ENCODE peak calls at places on chromosome X, in eight cellular contexts. D is heart right ventricle; Z is lower lobe of right lung; Q is left lung; V is endothelial cell of umbilical vein; M is tibial artery; J is sigmoid colon; N is effector memory CD4-positive, alpha-beta T cell. B is an unnamed sample. For H3K4me1, the result is how much of the 10 kb centered on the place peaks cover.

GRCh38 chrX:6778547-6779231 is 243.8 kb upstream of the VCX3A start:
- DNase-seq in D (no peak), Z (no peak), Q (no peak), V (no peak), M (no peak), J (no peak), N (no peak), B (no peak)

GRCh38 chrX:34341258-34341657 is 209.1 kb upstream of the FAM47A start:
- DNase-seq in D (no peak), Z (no peak), Q (no peak), V (peak), M (no peak), J (no peak), N (no peak), B (no peak)

GRCh38 chrX:150846130-150846529 is 52.3 kb downstream of the CD99L2 start:
- DNase-seq in D (no peak), Z (no peak), Q (no peak), V (no peak), M (no peak), J (no peak), N (no peak), B (no peak)

GRCh38 chrX:30283456-30284200 is 25.6 kb downstream of the NR0B1 start:
- DNase-seq in D (no peak), Z (no peak), Q (no peak), V (peak), M (no peak), J (no peak), N (no peak), B (no peak)

GRCh38 chrX:22220941-22221340 is 51.8 kb upstream of the CBLL2 start:
- DNase-seq in D (no peak), Z (no peak), Q (no peak), V (peak), M (no peak), J (no peak), N (no peak), B (no peak)

GRCh38 chrX:132810488-132810887 is 147.9 kb downstream of the HS6ST2 start:
- DNase-seq in D (no peak), Z (no peak), Q (no peak), V (no peak), M (no peak), J (no peak), N (no peak), B (no peak)

GRCh38 chrX:5402461-5402860 is 826.2 kb downstream of the NLGN4X start:
- DNase-seq in D (no peak), Z (no peak), Q (no peak), V (no peak), M (no peak), J (no peak), N (no peak), B (no peak)

GRCh38 chrX:134990475-134991473 is at the start of gene SMIM10:
- DNase-seq in D (peak), Z (peak), Q (peak), V (peak), M (peak), J (peak), N (no peak), B (peak)

GRCh38 chrX:120562569-120562926 is 1.8 kb upstream of the CUL4B start:
- DNase-seq in D (peak), Z (no peak), Q (no peak), V (peak), M (no peak), J (no peak), N (no peak), B (no peak)

GRCh38 chrX:110741213-110741796 is 54.3 kb downstream of the CHRDL1 start:
- DNase-seq in D (no peak), Z (no peak), Q (no peak), V (no peak), M (no peak), J (no peak), N (no peak), B (no peak)

GRCh38 chrX:122113376-122113775 is 1066.0 kb downstream of the GLUD2 start:
- DNase-seq in D (no peak), Z (no peak), Q (no peak), V (no peak), M (no peak), J (no peak), N (no peak), B (no peak)

GRCh38 chrX:83008415-83008814 is 499.7 kb upstream of the POU3F4 start:
- DNase-seq in D (no peak), Z (no peak), Q (no peak), V (no peak), M (no peak), J (no peak), N (no peak), B (no peak)

GRCh38 chrX:17860179-17860780 is 818 bp downstream of the RAI2 start:
- DNase-seq in D (no peak), Z (no peak), Q (no peak), V (peak), M (no peak), J (peak), N (no peak), B (peak)

GRCh38 chrX:17597836-17598434 is 139.4 kb upstream of the SCML1 start:
- DNase-seq in D (peak), Z (peak), Q (peak), V (peak), M (peak), J (peak), N (no peak), B (peak)

GRCh38 chrX:97622111-97622510 is 738.4 kb downstream of the RPA4 start:
- DNase-seq in D (no peak), Z (no peak), Q (no peak), V (no peak), M (no peak), J (no peak), N (no peak), B (no peak)

GRCh38 chrX:71910526-71911022 is at the start of gene NHSL2:
- DNase-seq in D (peak), Z (peak), Q (no peak), V (no peak), M (peak), J (peak), N (no peak), B (peak)

GRCh38 chrX:12865359-12865758 is 1.5 kb upstream of the TLR7 start:
- DNase-seq in D (no peak), Z (no peak), Q (no peak), V (no peak), M (peak), J (no peak), N (no peak), B (no peak)

GRCh38 chrX:150902434-150903109 is 4.1 kb upstream of the CD99L2 start:
- DNase-seq in D (no peak), Z (no peak), Q (no peak), V (no peak), M (no peak), J (no peak), N (no peak), B (no peak)

GRCh38 chrX:101550362-101550761 is at the start of gene ARMCX1:
- DNase-seq in D (peak), Z (peak), Q (peak), V (peak), M (peak), J (peak), N (no peak), B (peak)

GRCh38 chrX:1502853-1503252 is 34.1 kb downstream of the P2RY8 start:
- DNase-seq in D (no peak), Z (no peak), Q (no peak), V (no peak), M (no peak), J (no peak), N (no peak), B (no peak)
- H3K4me1 ChIP-seq in D (under half), Z (under half), Q (half or more), V (under half), M (under half), J (under half), N (under half), B (under half)

DNA sequence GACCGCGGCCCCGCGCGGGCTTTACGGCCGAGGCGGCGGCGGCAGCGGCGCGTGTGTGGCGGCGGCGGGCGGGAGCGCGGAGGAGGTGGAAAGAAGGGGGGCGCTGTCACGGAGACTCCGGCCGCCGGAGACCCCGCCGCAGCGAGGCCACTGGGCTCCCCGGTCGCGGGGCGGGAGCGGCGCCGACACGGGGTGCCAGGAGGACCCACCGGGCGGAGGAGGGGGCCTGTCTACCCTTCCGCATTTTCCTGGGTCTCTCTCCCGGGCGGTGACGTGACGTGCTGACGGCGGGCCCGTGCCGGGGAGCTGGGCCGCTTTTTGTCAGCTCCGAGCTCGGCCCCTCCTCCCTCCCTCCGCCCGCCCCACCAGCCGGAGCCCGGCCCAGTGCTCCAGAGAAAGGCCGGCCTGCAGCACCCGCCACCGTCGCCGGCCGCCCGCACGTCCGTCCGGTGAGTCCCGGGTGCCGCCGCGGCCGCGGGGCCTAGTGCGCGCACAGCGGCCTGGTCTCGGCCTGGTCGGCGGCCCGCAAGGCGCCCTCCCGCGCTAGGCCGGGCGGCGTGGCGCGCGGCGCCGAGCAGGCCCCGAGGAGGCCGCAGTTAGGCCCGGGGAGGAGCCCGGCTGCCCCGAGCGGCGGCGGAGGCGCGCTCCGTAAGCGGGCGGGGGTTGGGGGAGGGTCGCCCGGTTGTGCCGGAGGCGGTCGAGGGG is at the start of gene ZFX:
- DNase-seq in D (peak), Z (peak), Q (peak), V (peak), M (peak), J (peak), N (peak), B (peak)
- H3K4me1 ChIP-seq in D (half or more), Z (under half), Q (under half), V (half or more), M (under half), J (under half), N (under half), B (under half)

GRCh38 chrX:11064276-11064675 is 46.9 kb upstream of the HCCS start:
- DNase-seq in D (no peak), Z (no peak), Q (no peak), V (no peak), M (no peak), J (no peak), N (no peak), B (peak)

GRCh38 chrX:11059923-11060322 is 51.2 kb upstream of the HCCS start:
- DNase-seq in D (no peak), Z (no peak), Q (no peak), V (no peak), M (no peak), J (no peak), N (no peak), B (no peak)

GRCh38 chrX:11066812-11067211 is 44.3 kb upstream of the HCCS start:
- DNase-seq in D (no peak), Z (no peak), Q (no peak), V (no peak), M (no peak), J (no peak), N (no peak), B (no peak)

DNA sequence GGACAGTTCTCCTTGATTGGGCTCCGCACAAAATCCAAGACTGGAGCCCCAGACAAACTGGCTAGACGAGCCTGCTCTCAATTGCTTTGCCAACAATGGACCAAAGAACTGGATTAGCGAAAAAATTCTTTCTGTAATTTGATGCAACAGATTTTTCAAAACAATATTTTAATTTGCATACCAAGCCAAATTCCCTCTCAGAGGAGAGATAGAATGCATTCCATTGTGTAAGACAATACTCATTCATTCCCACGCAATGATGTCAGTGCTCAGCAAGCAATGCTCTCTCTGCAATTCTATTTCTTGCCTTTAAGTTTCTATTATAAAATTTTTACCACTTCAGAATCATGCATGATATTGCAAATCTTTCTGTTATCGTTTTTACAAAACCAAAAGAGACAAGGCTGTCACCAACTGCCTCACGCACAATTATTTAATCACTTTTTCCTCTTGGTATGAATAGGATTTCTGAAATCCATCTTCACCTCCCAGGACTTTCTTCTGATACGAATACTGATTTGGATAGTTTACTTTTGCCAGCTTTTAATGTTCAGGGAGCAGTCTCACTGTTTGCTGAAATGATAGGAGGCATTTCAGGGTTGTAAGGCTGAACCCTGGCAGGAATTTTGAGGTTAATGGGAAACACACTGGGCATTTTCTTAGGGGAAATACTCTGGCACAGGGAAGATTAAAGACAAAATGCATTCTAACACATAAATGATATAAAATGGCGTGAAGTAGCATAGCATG is 46.1 kb upstream of the HCCS start:
- DNase-seq in D (no peak), Z (no peak), Q (no peak), V (no peak), M (no peak), J (no peak), N (no peak), B (no peak)
- H3K4me1 ChIP-seq in D (under half), Z (under half), Q (under half), V (under half), M (under half), J (under half), N (under half), B (under half)

GRCh38 chrX:124217289-124218251 is 114.9 kb upstream of the TEX13D start:
- DNase-seq in D (no peak), Z (no peak), Q (peak), V (no peak), M (no peak), J (no peak), N (peak), B (peak)
- H3K4me1 ChIP-seq in D (under half), Z (under half), Q (under half), V (under half), M (under half), J (under half), N (under half), B (under half)

DNA sequence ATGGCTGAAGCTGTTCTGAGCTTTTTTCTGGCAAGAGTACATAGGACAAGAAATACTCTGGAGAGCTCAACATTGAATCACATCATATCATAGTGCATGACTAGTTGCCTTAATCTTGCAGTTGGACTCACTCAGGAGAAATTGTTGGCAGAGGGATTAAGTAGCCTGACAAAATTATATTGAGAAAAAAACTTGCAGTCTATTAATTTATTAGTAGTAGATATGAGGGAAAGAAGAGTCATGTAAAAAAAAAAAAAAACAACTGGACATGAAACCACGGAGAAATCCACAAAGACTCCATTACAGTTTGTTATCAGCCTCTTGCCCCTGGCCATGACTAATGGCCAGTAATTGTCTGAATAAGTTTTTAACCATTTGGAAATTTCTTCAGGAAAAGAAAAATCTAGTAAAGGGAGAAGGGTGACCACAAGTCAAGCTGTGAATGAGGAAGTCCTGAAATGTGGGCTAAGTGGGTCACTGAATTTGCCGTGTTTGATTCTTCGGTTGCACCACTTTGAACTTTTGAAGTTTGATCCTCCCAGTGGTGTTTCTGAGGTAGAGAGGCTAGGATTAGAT is 45.6 kb downstream of the FHL1 start:
- DNase-seq in D (no peak), Z (no peak), Q (no peak), V (no peak), M (no peak), J (no peak), N (no peak), B (no peak)
- H3K4me1 ChIP-seq in D (under half), Z (under half), Q (under half), V (under half), M (under half), J (under half), N (under half), B (under half)

GRCh38 chrX:65697915-65698796 is 30.7 kb downstream of the MSN start:
- DNase-seq in D (peak), Z (peak), Q (peak), V (peak), M (peak), J (no peak), N (peak), B (peak)

GRCh38 chrX:65697173-65697572 is 29.7 kb downstream of the MSN start:
- DNase-seq in D (no peak), Z (no peak), Q (no peak), V (no peak), M (no peak), J (no peak), N (no peak), B (no peak)

GRCh38 chrX:65695849-65696248 is 28.4 kb downstream of the MSN start:
- DNase-seq in D (no peak), Z (no peak), Q (no peak), V (no peak), M (no peak), J (no peak), N (no peak), B (no peak)

GRCh38 chrX:65696613-65697012 is 29.2 kb downstream of the MSN start:
- DNase-seq in D (no peak), Z (no peak), Q (no peak), V (no peak), M (no peak), J (no peak), N (no peak), B (no peak)
- H3K4me1 ChIP-seq in D (half or more), Z (half or more), Q (half or more), V (half or more), M (under half), J (under half), N (half or more), B (under half)

GRCh38 chrX:47196098-47196497 is 2.5 kb downstream of the UBA1 start:
- DNase-seq in D (no peak), Z (no peak), Q (no peak), V (no peak), M (no peak), J (no peak), N (no peak), B (no peak)
- H3K4me1 ChIP-seq in D (under half), Z (under half), Q (half or more), V (under half), M (half or more), J (under half), N (under half), B (under half)

B was measured in right cardiac atrium.